ENCODE peak calls at places on chromosomes 11 and 22, in five cellular contexts. Y is WTC11, N is breast epithelium, H is stomach, B is cardiac fibroblast. J is an unnamed sample.

GRCh38 chr22:31291716-31292644 is at the start of gene PIK3IP1:
- DNase-seq in Y (peak), H (peak), N (peak), B (peak), J (peak)

GRCh38 chr22:28373841-28374240 is 305.8 kb downstream of the TTC28 start:
- DNase-seq in N (no peak), H (no peak), Y (no peak), B (peak), J (no peak)

GRCh38 chr22:46528121-46528610 is 9.3 kb downstream of the CELSR1 start:
- DNase-seq in Y (no peak), B (peak), H (no peak), N (no peak), J (no peak)

GRCh38 chr11:23364076-23364475 is 503.8 kb upstream of the CCDC179 start:
- DNase-seq in B (no peak), Y (no peak), N (no peak), H (no peak), J (no peak)

GRCh38 chr11:134592391-134592990 is 180.4 kb upstream of the B3GAT1 start:
- DNase-seq in B (no peak), Y (peak), H (peak), N (no peak), J (no peak)

GRCh38 chr11:112539165-112539564 is 278.5 kb upstream of the PLET1 start:
- DNase-seq in H (no peak), N (no peak), B (no peak), Y (no peak), J (no peak)

GRCh38 chr11:6203327-6203726 is 2.0 kb upstream of the C11orf42 start:
- DNase-seq in Y (no peak), N (no peak), B (no peak), H (no peak), J (no peak)

GRCh38 chr22:42270178-42270511 is 308 bp downstream of the TCF20 start:
- DNase-seq in H (no peak), Y (peak), B (no peak), N (no peak), J (no peak)

GRCh38 chr11:10793470-10794255 is 15.1 kb downstream of the EIF4G2 start:
- DNase-seq in B (no peak), N (no peak), Y (no peak), H (no peak), J (no peak)

GRCh38 chr11:57778318-57779037 is 16.9 kb downstream of the CTNND1 start:
- DNase-seq in H (peak), N (peak), B (peak), Y (peak), J (peak)

GRCh38 chr11:29019960-29020683 is 911.9 kb downstream of the METTL15 start:
- DNase-seq in B (peak), H (no peak), N (no peak), Y (peak), J (no peak)

GRCh38 chr11:86067230-86068137 is 1.4 kb downstream of the PICALM start:
- DNase-seq in B (no peak), H (no peak), Y (no peak), N (no peak), J (no peak)

GRCh38 chr11:3674189-3674588 is 3.0 kb upstream of the CHRNA10 start:
- DNase-seq in N (no peak), Y (no peak), H (no peak), B (no peak), J (no peak)

GRCh38 chr11:99841885-99842284 is 821.1 kb downstream of the CNTN5 start:
- DNase-seq in N (no peak), H (no peak), Y (no peak), B (no peak), J (no peak)

GRCh38 chr11:67352546-67353316 is 615 bp downstream of the POLD4 start:
- DNase-seq in H (peak), N (no peak), Y (peak), B (no peak), J (peak)

GRCh38 chr11:59000007-59000406 is 60.7 kb downstream of the GLYATL1 start:
- DNase-seq in H (no peak), N (no peak), Y (no peak), B (no peak), J (no peak)

GRCh38 chr11:93738647-93739081 is 2.6 kb downstream of the TAF1D start:
- DNase-seq in B (no peak), N (no peak), Y (no peak), H (no peak), J (no peak)

GRCh38 chr22:46049726-46050450 is 72.9 kb upstream of the WNT7B start:
- DNase-seq in H (peak), N (peak), B (no peak), Y (peak), J (no peak)

GRCh38 chr22:41563051-41563711 is 2.4 kb downstream of the CSDC2 start:
- DNase-seq in N (no peak), Y (no peak), H (no peak), B (peak), J (no peak)

GRCh38 chr22:32396255-32396654 is 15.8 kb downstream of the RTCB start:
- DNase-seq in B (no peak), H (no peak), Y (no peak), N (no peak), J (no peak)

GRCh38 chr11:72308226-72309073 is 64.5 kb upstream of the PHOX2A start:
- DNase-seq in Y (no peak), H (no peak), B (peak), N (no peak), J (no peak)

GRCh38 chr22:45969414-45969799 is 7.6 kb downstream of the WNT7B start:
- DNase-seq in H (no peak), Y (no peak), N (no peak), B (peak), J (no peak)

GRCh38 chr11:127675602-127676001 is 675.0 kb upstream of the KIRREL3 start:
- DNase-seq in Y (no peak), B (no peak), N (no peak), H (no peak), J (no peak)

GRCh38 chr11:75126564-75126963 is 24.3 kb upstream of the SLCO2B1 start:
- DNase-seq in Y (no peak), H (no peak), N (no peak), B (no peak), J (no peak)

GRCh38 chr11:104830508-104830907 is 67.8 kb downstream of the CASP12 start:
- DNase-seq in N (no peak), Y (no peak), H (no peak), B (no peak), J (no peak)

GRCh38 chr11:66044757-66045156 is 4.2 kb downstream of the GAL3ST3 start:
- DNase-seq in H (no peak), N (no peak), Y (no peak), B (no peak), J (no peak)

GRCh38 chr22:49419661-49420060 is 408.0 kb downstream of the BRD1 start:
- DNase-seq in B (no peak), N (no peak), H (no peak), Y (no peak), J (peak)

GRCh38 chr22:19473578-19473977 is 5.4 kb downstream of the UFD1 start:
- DNase-seq in N (no peak), H (no peak), Y (no peak), B (no peak), J (no peak)
- TF ChIP-seq CTCF in N (no peak), H (no peak), Y (no peak), B (peak), J (no peak)

DNA sequence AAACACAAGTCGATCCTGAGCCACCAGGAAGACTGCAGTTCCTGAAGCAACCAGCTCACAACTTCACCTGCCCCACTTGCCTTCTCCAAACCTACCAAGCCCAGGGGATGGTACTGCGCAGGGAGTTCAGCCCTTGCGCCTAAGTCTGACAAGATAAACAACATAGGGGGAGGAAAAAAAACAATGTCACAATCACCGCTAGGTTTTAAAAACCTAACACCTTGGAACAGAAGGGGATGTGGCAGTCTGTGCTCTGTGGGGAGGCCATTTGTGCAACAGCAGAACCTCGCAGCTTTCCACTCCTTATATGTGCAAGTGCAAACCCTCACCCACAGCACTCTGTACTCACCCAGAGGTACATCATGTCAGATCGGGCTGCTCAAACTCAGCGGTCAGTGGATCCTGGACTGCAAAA is 134.2 kb downstream of the RBFOX2 start:
- DNase-seq in N (no peak), Y (no peak), H (no peak), B (peak), J (no peak)
- TF ChIP-seq CTCF in N (peak), Y (no peak), H (peak), B (no peak), J (no peak)

DNA sequence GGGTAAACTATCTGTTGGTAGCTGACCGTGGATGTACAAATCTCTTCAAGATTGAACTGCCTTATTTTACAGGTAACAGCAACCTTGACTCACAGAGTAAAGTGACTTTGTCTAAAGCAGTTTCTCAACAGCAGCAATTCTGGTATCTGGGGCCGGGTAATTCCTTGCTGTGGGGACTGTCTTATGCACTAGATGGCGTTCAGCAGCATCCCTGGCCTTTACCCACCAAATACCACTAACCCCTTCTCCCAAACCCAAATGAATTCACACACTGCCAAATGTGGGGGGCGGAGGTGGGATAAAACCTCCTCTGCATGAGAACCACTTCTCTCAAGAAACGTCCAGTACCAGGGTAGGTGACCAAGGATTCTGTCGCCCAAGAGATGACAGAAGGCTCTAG is 1.7 kb upstream of the INCENP start:
- DNase-seq in Y (peak), N (no peak), B (peak), H (no peak), J (no peak)
- TF ChIP-seq CTCF in Y (no peak), N (no peak), B (peak), H (no peak), J (no peak)

GRCh38 chr11:115515647-115516046 is 11.4 kb upstream of the CADM1 start:
- DNase-seq in H (no peak), B (no peak), N (no peak), Y (no peak), J (no peak)
- TF ChIP-seq CTCF in H (no peak), B (no peak), N (no peak), Y (no peak), J (no peak)

GRCh38 chr11:13486926-13487660 is 8.7 kb downstream of the PTH start:
- DNase-seq in B (peak), Y (peak), H (peak), N (no peak), J (no peak)

GRCh38 chr11:13487661-13488030 is 8.2 kb downstream of the PTH start:
- DNase-seq in H (no peak), N (no peak), Y (peak), B (peak), J (no peak)
- TF ChIP-seq CTCF in H (no peak), N (no peak), Y (no peak), B (peak), J (no peak)

J was measured in lower leg skin.